ENCODE peak calls at places on chromosomes 2 and 18, in ten cellular contexts. One of them, this sample, is unnamed.

GRCh38 chr2:11998218-11998617 is 251.8 kb downstream of the LPIN1 start:
- DNase-seq in effector memory CD4-positive, alpha-beta T cell: no peak
- DNase-seq in fibroblast of lung: peak
- DNase-seq in lower lobe of right lung: no peak
- DNase-seq in RWPE1: no peak
- DNase-seq in Panc1: no peak
- DNase-seq in CD8-positive, alpha-beta memory T cell: no peak
- DNase-seq in esophagus muscularis mucosa: no peak
- DNase-seq in IMR-90: peak
- DNase-seq in breast epithelium: no peak
- DNase-seq in this sample: no peak

GRCh38 chr2:215749092-215749957 is 264.0 kb downstream of the MREG start:
- DNase-seq in effector memory CD4-positive, alpha-beta T cell: no peak
- DNase-seq in fibroblast of lung: peak
- DNase-seq in lower lobe of right lung: peak
- DNase-seq in RWPE1: no peak
- DNase-seq in Panc1: no peak
- DNase-seq in CD8-positive, alpha-beta memory T cell: no peak
- DNase-seq in esophagus muscularis mucosa: peak
- DNase-seq in IMR-90: peak
- DNase-seq in breast epithelium: peak
- DNase-seq in this sample: no peak

GRCh38 chr2:94996401-94997100 is 29.0 kb upstream of the MAL start:
- DNase-seq in effector memory CD4-positive, alpha-beta T cell: no peak
- DNase-seq in fibroblast of lung: no peak
- DNase-seq in lower lobe of right lung: peak
- DNase-seq in RWPE1: no peak
- DNase-seq in Panc1: no peak
- DNase-seq in CD8-positive, alpha-beta memory T cell: no peak
- DNase-seq in esophagus muscularis mucosa: no peak
- DNase-seq in IMR-90: no peak
- DNase-seq in breast epithelium: no peak
- DNase-seq in this sample: no peak

GRCh38 chr2:35199298-35199697 is 1156.3 kb upstream of the CRIM1 start:
- DNase-seq in effector memory CD4-positive, alpha-beta T cell: no peak
- DNase-seq in fibroblast of lung: no peak
- DNase-seq in lower lobe of right lung: no peak
- DNase-seq in RWPE1: no peak
- DNase-seq in Panc1: no peak
- DNase-seq in CD8-positive, alpha-beta memory T cell: no peak
- DNase-seq in esophagus muscularis mucosa: no peak
- DNase-seq in IMR-90: no peak
- DNase-seq in breast epithelium: no peak
- DNase-seq in this sample: no peak

GRCh38 chr2:235839226-235839625 is 329.0 kb downstream of the GBX2 start:
- DNase-seq in effector memory CD4-positive, alpha-beta T cell: no peak
- DNase-seq in fibroblast of lung: no peak
- DNase-seq in lower lobe of right lung: no peak
- DNase-seq in RWPE1: no peak
- DNase-seq in Panc1: no peak
- DNase-seq in CD8-positive, alpha-beta memory T cell: no peak
- DNase-seq in esophagus muscularis mucosa: no peak
- DNase-seq in IMR-90: no peak
- DNase-seq in breast epithelium: no peak
- DNase-seq in this sample: no peak

GRCh38 chr18:24567199-24567598 is 106.8 kb downstream of the HRH4 start:
- DNase-seq in effector memory CD4-positive, alpha-beta T cell: no peak
- DNase-seq in fibroblast of lung: peak
- DNase-seq in lower lobe of right lung: no peak
- DNase-seq in RWPE1: peak
- DNase-seq in Panc1: no peak
- DNase-seq in CD8-positive, alpha-beta memory T cell: no peak
- DNase-seq in esophagus muscularis mucosa: peak
- DNase-seq in IMR-90: peak
- DNase-seq in breast epithelium: no peak
- DNase-seq in this sample: no peak

GRCh38 chr18:3081558-3081957 is 68.6 kb upstream of the LPIN2 start:
- DNase-seq in effector memory CD4-positive, alpha-beta T cell: no peak
- DNase-seq in fibroblast of lung: peak
- DNase-seq in lower lobe of right lung: no peak
- DNase-seq in RWPE1: no peak
- DNase-seq in Panc1: no peak
- DNase-seq in CD8-positive, alpha-beta memory T cell: no peak
- DNase-seq in esophagus muscularis mucosa: no peak
- DNase-seq in IMR-90: no peak
- DNase-seq in breast epithelium: no peak
- DNase-seq in this sample: no peak

GRCh38 chr2:187252063-187252462 is 196.0 kb downstream of the CALCRL start:
- DNase-seq in effector memory CD4-positive, alpha-beta T cell: no peak
- DNase-seq in fibroblast of lung: no peak
- DNase-seq in lower lobe of right lung: no peak
- DNase-seq in RWPE1: no peak
- DNase-seq in Panc1: no peak
- DNase-seq in CD8-positive, alpha-beta memory T cell: no peak
- DNase-seq in esophagus muscularis mucosa: no peak
- DNase-seq in IMR-90: no peak
- DNase-seq in breast epithelium: no peak
- DNase-seq in this sample: no peak

GRCh38 chr2:44107974-44108373 is 60.7 kb upstream of the PPM1B start:
- DNase-seq in effector memory CD4-positive, alpha-beta T cell: no peak
- DNase-seq in fibroblast of lung: no peak
- DNase-seq in lower lobe of right lung: no peak
- DNase-seq in RWPE1: no peak
- DNase-seq in Panc1: no peak
- DNase-seq in CD8-positive, alpha-beta memory T cell: no peak
- DNase-seq in esophagus muscularis mucosa: no peak
- DNase-seq in IMR-90: no peak
- DNase-seq in breast epithelium: no peak
- DNase-seq in this sample: no peak

DNA sequence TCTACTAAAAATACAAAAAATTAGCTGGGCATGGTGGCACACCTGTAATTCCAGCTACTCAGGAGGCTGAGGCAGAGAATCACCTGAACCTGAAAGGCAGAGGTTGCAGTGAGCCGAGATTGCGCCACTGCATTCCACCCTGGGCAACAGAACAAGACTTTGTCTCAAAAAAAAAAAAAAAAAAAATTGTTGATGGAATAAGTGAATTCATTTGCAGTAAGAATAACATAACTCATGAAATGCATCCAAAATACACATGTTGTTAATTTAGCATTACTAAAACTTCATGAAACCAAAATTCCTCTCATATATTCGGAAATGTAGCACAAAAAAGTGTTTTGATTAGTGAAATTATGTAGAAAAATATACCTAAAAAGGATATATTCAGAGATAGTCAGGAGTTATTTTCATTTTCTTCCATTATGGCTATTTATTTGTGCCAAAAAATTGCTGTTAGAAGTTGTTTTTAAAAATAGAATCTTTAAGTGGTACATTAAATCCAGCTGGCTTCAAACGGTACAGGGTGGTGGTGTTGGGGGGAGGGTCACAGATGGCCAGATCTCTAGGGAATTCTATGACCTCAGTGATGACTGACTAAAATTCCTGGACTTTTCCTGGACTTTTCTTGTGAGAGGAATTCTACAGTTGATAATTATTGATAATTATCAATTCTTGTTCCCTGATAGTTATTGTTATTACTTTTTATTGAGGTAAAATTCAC is 78.2 kb upstream of the UGP2 start:
- DNase-seq in effector memory CD4-positive, alpha-beta T cell: no peak
- DNase-seq in fibroblast of lung: peak
- DNase-seq in lower lobe of right lung: no peak
- DNase-seq in RWPE1: no peak
- DNase-seq in Panc1: no peak
- DNase-seq in CD8-positive, alpha-beta memory T cell: no peak
- DNase-seq in esophagus muscularis mucosa: no peak
- DNase-seq in IMR-90: peak
- DNase-seq in breast epithelium: no peak
- DNase-seq in this sample: no peak
- H3K27ac ChIP-seq in effector memory CD4-positive, alpha-beta T cell: no peak
- H3K27ac ChIP-seq in fibroblast of lung: peak
- H3K27ac ChIP-seq in lower lobe of right lung: no peak
- H3K27ac ChIP-seq in RWPE1: no peak
- H3K27ac ChIP-seq in Panc1: no peak
- H3K27ac ChIP-seq in CD8-positive, alpha-beta memory T cell: no peak
- H3K27ac ChIP-seq in esophagus muscularis mucosa: no peak
- H3K27ac ChIP-seq in IMR-90: no peak
- H3K27ac ChIP-seq in breast epithelium: peak
- H3K27ac ChIP-seq in this sample: no peak

GRCh38 chr2:226796840-226797288 is 2.8 kb downstream of the IRS1 start:
- DNase-seq in effector memory CD4-positive, alpha-beta T cell: no peak
- DNase-seq in fibroblast of lung: no peak
- DNase-seq in lower lobe of right lung: peak
- DNase-seq in RWPE1: no peak
- DNase-seq in Panc1: no peak
- DNase-seq in CD8-positive, alpha-beta memory T cell: no peak
- DNase-seq in esophagus muscularis mucosa: no peak
- DNase-seq in IMR-90: peak
- DNase-seq in breast epithelium: no peak
- DNase-seq in this sample: no peak

GRCh38 chr2:226797289-226797988 is 2.2 kb downstream of the IRS1 start:
- DNase-seq in effector memory CD4-positive, alpha-beta T cell: no peak
- DNase-seq in fibroblast of lung: no peak
- DNase-seq in lower lobe of right lung: peak
- DNase-seq in RWPE1: no peak
- DNase-seq in Panc1: no peak
- DNase-seq in CD8-positive, alpha-beta memory T cell: no peak
- DNase-seq in esophagus muscularis mucosa: no peak
- DNase-seq in IMR-90: peak
- DNase-seq in breast epithelium: peak
- DNase-seq in this sample: no peak

GRCh38 chr2:226798422-226799210 is 1.0 kb downstream of the IRS1 start:
- DNase-seq in effector memory CD4-positive, alpha-beta T cell: no peak
- DNase-seq in fibroblast of lung: peak
- DNase-seq in lower lobe of right lung: peak
- DNase-seq in RWPE1: peak
- DNase-seq in Panc1: no peak
- DNase-seq in CD8-positive, alpha-beta memory T cell: peak
- DNase-seq in esophagus muscularis mucosa: no peak
- DNase-seq in IMR-90: peak
- DNase-seq in breast epithelium: peak
- DNase-seq in this sample: no peak

GRCh38 chr2:226799211-226799975 is at the start of gene IRS1:
- DNase-seq in effector memory CD4-positive, alpha-beta T cell: peak
- DNase-seq in fibroblast of lung: peak
- DNase-seq in lower lobe of right lung: peak
- DNase-seq in RWPE1: peak
- DNase-seq in Panc1: no peak
- DNase-seq in CD8-positive, alpha-beta memory T cell: peak
- DNase-seq in esophagus muscularis mucosa: no peak
- DNase-seq in IMR-90: peak
- DNase-seq in breast epithelium: peak
- DNase-seq in this sample: peak

GRCh38 chr2:226797989-226798421 is 1.6 kb downstream of the IRS1 start:
- DNase-seq in effector memory CD4-positive, alpha-beta T cell: no peak
- DNase-seq in fibroblast of lung: no peak
- DNase-seq in lower lobe of right lung: peak
- DNase-seq in RWPE1: no peak
- DNase-seq in Panc1: no peak
- DNase-seq in CD8-positive, alpha-beta memory T cell: no peak
- DNase-seq in esophagus muscularis mucosa: no peak
- DNase-seq in IMR-90: peak
- DNase-seq in breast epithelium: no peak
- DNase-seq in this sample: no peak
- H3K27ac ChIP-seq in effector memory CD4-positive, alpha-beta T cell: no peak
- H3K27ac ChIP-seq in fibroblast of lung: peak
- H3K27ac ChIP-seq in lower lobe of right lung: peak
- H3K27ac ChIP-seq in RWPE1: peak
- H3K27ac ChIP-seq in Panc1: peak
- H3K27ac ChIP-seq in CD8-positive, alpha-beta memory T cell: no peak
- H3K27ac ChIP-seq in esophagus muscularis mucosa: peak
- H3K27ac ChIP-seq in IMR-90: peak
- H3K27ac ChIP-seq in breast epithelium: peak
- H3K27ac ChIP-seq in this sample: peak

GRCh38 chr2:10062931-10063365 is 17.3 kb downstream of the CYS1 start:
- DNase-seq in effector memory CD4-positive, alpha-beta T cell: no peak
- DNase-seq in fibroblast of lung: no peak
- DNase-seq in lower lobe of right lung: no peak
- DNase-seq in RWPE1: no peak
- DNase-seq in Panc1: no peak
- DNase-seq in CD8-positive, alpha-beta memory T cell: no peak
- DNase-seq in esophagus muscularis mucosa: no peak
- DNase-seq in IMR-90: no peak
- DNase-seq in breast epithelium: no peak
- DNase-seq in this sample: no peak

GRCh38 chr2:10065683-10066055 is 14.5 kb downstream of the CYS1 start:
- DNase-seq in effector memory CD4-positive, alpha-beta T cell: no peak
- DNase-seq in fibroblast of lung: no peak
- DNase-seq in lower lobe of right lung: no peak
- DNase-seq in RWPE1: no peak
- DNase-seq in Panc1: no peak
- DNase-seq in CD8-positive, alpha-beta memory T cell: no peak
- DNase-seq in esophagus muscularis mucosa: no peak
- DNase-seq in IMR-90: no peak
- DNase-seq in breast epithelium: no peak
- DNase-seq in this sample: no peak

GRCh38 chr2:10061221-10061925 is 18.0 kb downstream of the KLF11 start:
- DNase-seq in effector memory CD4-positive, alpha-beta T cell: no peak
- DNase-seq in fibroblast of lung: no peak
- DNase-seq in lower lobe of right lung: peak
- DNase-seq in RWPE1: no peak
- DNase-seq in Panc1: no peak
- DNase-seq in CD8-positive, alpha-beta memory T cell: no peak
- DNase-seq in esophagus muscularis mucosa: no peak
- DNase-seq in IMR-90: no peak
- DNase-seq in breast epithelium: no peak
- DNase-seq in this sample: no peak

GRCh38 chr2:10064932-10065682 is 15.1 kb downstream of the CYS1 start:
- DNase-seq in effector memory CD4-positive, alpha-beta T cell: no peak
- DNase-seq in fibroblast of lung: no peak
- DNase-seq in lower lobe of right lung: no peak
- DNase-seq in RWPE1: no peak
- DNase-seq in Panc1: no peak
- DNase-seq in CD8-positive, alpha-beta memory T cell: no peak
- DNase-seq in esophagus muscularis mucosa: no peak
- DNase-seq in IMR-90: no peak
- DNase-seq in breast epithelium: no peak
- DNase-seq in this sample: no peak

DNA sequence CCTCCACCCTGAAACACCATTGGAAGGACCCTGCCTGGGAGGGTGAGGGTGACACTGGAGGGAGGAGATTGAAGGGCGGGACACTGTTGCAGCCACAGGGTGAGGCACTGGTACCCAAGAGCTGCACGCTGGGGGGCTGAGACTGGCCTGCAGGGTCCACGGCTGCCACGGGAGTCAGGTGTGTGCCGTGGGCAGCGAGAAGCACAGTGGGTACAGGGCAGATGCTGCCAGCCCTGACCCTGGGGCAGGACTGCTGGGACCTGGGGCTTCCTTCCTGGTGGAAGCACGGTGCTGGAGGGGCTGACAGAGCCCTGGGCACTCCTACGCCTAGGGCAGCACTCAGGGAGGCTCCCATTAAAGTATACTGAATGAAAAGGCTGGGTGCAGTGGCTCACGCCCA is 16.6 kb downstream of the CYS1 start:
- DNase-seq in effector memory CD4-positive, alpha-beta T cell: no peak
- DNase-seq in fibroblast of lung: no peak
- DNase-seq in lower lobe of right lung: no peak
- DNase-seq in RWPE1: no peak
- DNase-seq in Panc1: no peak
- DNase-seq in CD8-positive, alpha-beta memory T cell: no peak
- DNase-seq in esophagus muscularis mucosa: no peak
- DNase-seq in IMR-90: no peak
- DNase-seq in breast epithelium: no peak
- DNase-seq in this sample: no peak
- H3K27ac ChIP-seq in effector memory CD4-positive, alpha-beta T cell: no peak
- H3K27ac ChIP-seq in fibroblast of lung: no peak
- H3K27ac ChIP-seq in lower lobe of right lung: no peak
- H3K27ac ChIP-seq in RWPE1: no peak
- H3K27ac ChIP-seq in Panc1: no peak
- H3K27ac ChIP-seq in CD8-positive, alpha-beta memory T cell: no peak
- H3K27ac ChIP-seq in esophagus muscularis mucosa: no peak
- H3K27ac ChIP-seq in IMR-90: no peak
- H3K27ac ChIP-seq in breast epithelium: no peak
- H3K27ac ChIP-seq in this sample: no peak

GRCh38 chr2:62968168-62968567 is 82.5 kb upstream of the OTX1 start:
- DNase-seq in effector memory CD4-positive, alpha-beta T cell: no peak
- DNase-seq in fibroblast of lung: no peak
- DNase-seq in lower lobe of right lung: no peak
- DNase-seq in RWPE1: peak
- DNase-seq in Panc1: no peak
- DNase-seq in CD8-positive, alpha-beta memory T cell: no peak
- DNase-seq in esophagus muscularis mucosa: no peak
- DNase-seq in IMR-90: no peak
- DNase-seq in breast epithelium: no peak
- DNase-seq in this sample: no peak
- H3K27ac ChIP-seq in effector memory CD4-positive, alpha-beta T cell: no peak
- H3K27ac ChIP-seq in fibroblast of lung: no peak
- H3K27ac ChIP-seq in lower lobe of right lung: no peak
- H3K27ac ChIP-seq in RWPE1: no peak
- H3K27ac ChIP-seq in Panc1: no peak
- H3K27ac ChIP-seq in CD8-positive, alpha-beta memory T cell: no peak
- H3K27ac ChIP-seq in esophagus muscularis mucosa: no peak
- H3K27ac ChIP-seq in IMR-90: no peak
- H3K27ac ChIP-seq in breast epithelium: no peak
- H3K27ac ChIP-seq in this sample: no peak